ENCODE peak calls at places on chromosomes 16 and 17, in five cellular contexts. One of them, this sample, is unnamed.

GRCh38 chr16:53055603-53056527 is 1.1 kb downstream of the CHD9 start:
- DNase-seq in effector memory CD4-positive, alpha-beta T cell: no peak
- DNase-seq in cardiac fibroblast: peak
- DNase-seq in pancreas: no peak
- DNase-seq in NCI-H1048: no peak
- DNase-seq in this sample: no peak

GRCh38 chr17:29616300-29617048 is 6.2 kb downstream of the CORO6 start:
- DNase-seq in effector memory CD4-positive, alpha-beta T cell: no peak
- DNase-seq in cardiac fibroblast: no peak
- DNase-seq in pancreas: peak
- DNase-seq in NCI-H1048: no peak
- DNase-seq in this sample: no peak

GRCh38 chr17:29369831-29370735 is 20.1 kb upstream of the TAOK1 start:
- DNase-seq in cardiac fibroblast: peak
- DNase-seq in NCI-H1048: no peak
- DNase-seq in pancreas: no peak
- DNase-seq in effector memory CD4-positive, alpha-beta T cell: peak
- DNase-seq in this sample: peak

GRCh38 chr16:23374721-23375120 is 72.6 kb downstream of the SCNN1B start:
- DNase-seq in pancreas: peak
- DNase-seq in effector memory CD4-positive, alpha-beta T cell: no peak
- DNase-seq in cardiac fibroblast: no peak
- DNase-seq in NCI-H1048: no peak
- DNase-seq in this sample: no peak

GRCh38 chr17:17073627-17074521 is 31.6 kb downstream of the MPRIP start:
- DNase-seq in cardiac fibroblast: peak
- DNase-seq in pancreas: peak
- DNase-seq in effector memory CD4-positive, alpha-beta T cell: no peak
- DNase-seq in NCI-H1048: no peak
- DNase-seq in this sample: no peak

GRCh38 chr17:74018116-74018515 is 185.4 kb upstream of the RPL38 start:
- DNase-seq in effector memory CD4-positive, alpha-beta T cell: no peak
- DNase-seq in cardiac fibroblast: no peak
- DNase-seq in pancreas: no peak
- DNase-seq in NCI-H1048: no peak
- DNase-seq in this sample: no peak

GRCh38 chr17:7703584-7704574 is 1.1 kb upstream of the EFNB3 start:
- DNase-seq in effector memory CD4-positive, alpha-beta T cell: no peak
- DNase-seq in pancreas: peak
- DNase-seq in NCI-H1048: peak
- DNase-seq in cardiac fibroblast: peak
- DNase-seq in this sample: peak

GRCh38 chr17:38897176-38897575 is 27.3 kb downstream of the LASP1 start:
- DNase-seq in cardiac fibroblast: peak
- DNase-seq in pancreas: no peak
- DNase-seq in effector memory CD4-positive, alpha-beta T cell: no peak
- DNase-seq in NCI-H1048: no peak
- DNase-seq in this sample: no peak

GRCh38 chr17:41588126-41588810 is 1.6 kb upstream of the KRT14 start:
- DNase-seq in cardiac fibroblast: no peak
- DNase-seq in effector memory CD4-positive, alpha-beta T cell: no peak
- DNase-seq in pancreas: no peak
- DNase-seq in NCI-H1048: no peak
- DNase-seq in this sample: no peak

This sample was measured in NCI-H1436 treated with DMSO at 0.1 percent for 48 hours.